ENCODE peak calls at places on chromosomes 3 and 15, in seven cellular contexts. G is activated T-cell treated with anti-CD3 and anti-CD28 coated beads for 1 hour; J is GM13977; L is cardiac muscle cell; E is NCI-H2081; M is choroid plexus epithelial cell; T is activated CD4-positive, alpha-beta T cell treated with anti-CD3 and anti-CD28 coated beads, Interleukin-2, amount 50 U/mL, for 48 hours. S is an unnamed sample.

GRCh38 chr3:112088944-112089343 is 2.8 kb downstream of the C3orf52 start:
- DNase-seq in G (no peak), J (no peak), L (no peak), E (no peak), M (no peak), T (no peak), S (no peak)

GRCh38 chr3:53794597-53794996 is 51.6 kb downstream of the CHDH start:
- DNase-seq in G (no peak), J (no peak), L (no peak), E (no peak), M (peak), T (no peak), S (no peak)

GRCh38 chr3:151305081-151305777 is 11.4 kb downstream of the GPR87 start:
- DNase-seq in G (no peak), J (no peak), L (no peak), E (no peak), M (peak), T (peak), S (no peak)

GRCh38 chr15:25175789-25176615 is 221.2 kb downstream of the SNRPN start:
- DNase-seq in G (no peak), J (peak), L (no peak), E (no peak), M (no peak), T (no peak), S (no peak)

GRCh38 chr3:89372456-89372855 is 265.0 kb downstream of the EPHA3 start:
- DNase-seq in G (no peak), J (no peak), L (no peak), E (no peak), M (peak), T (no peak), S (no peak)

GRCh38 chr15:91886878-91887277 is 33.4 kb downstream of the SLCO3A1 start:
- DNase-seq in G (no peak), J (no peak), L (no peak), E (no peak), M (no peak), T (no peak), S (no peak)

GRCh38 chr3:138012526-138012925 is 2.6 kb downstream of the CLDN18 start:
- DNase-seq in G (no peak), J (no peak), L (peak), E (no peak), M (no peak), T (no peak), S (no peak)

GRCh38 chr3:12893247-12893646 is 51.9 kb upstream of the RPL32 start:
- DNase-seq in G (no peak), J (no peak), L (no peak), E (no peak), M (no peak), T (no peak), S (no peak)

GRCh38 chr3:195591852-195592251 is 8.1 kb upstream of the APOD start:
- DNase-seq in G (no peak), J (no peak), L (no peak), E (no peak), M (no peak), T (no peak), S (no peak)

GRCh38 chr3:187689984-187690383 is 12.4 kb downstream of the RTP2 start:
- DNase-seq in G (no peak), J (no peak), L (no peak), E (no peak), M (peak), T (no peak), S (no peak)